ENCODE peak calls at places on chromosomes 7 and 10, in ten cellular contexts. J is neural progenitor cell, O is lower lobe of right lung, Y is pancreas, K is body of pancreas, P is GM12878, W is dorsolateral prefrontal cortex, N is hepatocyte, V is SK-N-SH, S is A549. M is an unnamed sample.

GRCh38 chr7:39666562-39666961 is 43.2 kb downstream of the RALA start:
- DNase-seq in S (no peak), W (no peak), K (no peak), V (no peak), O (no peak), N (no peak), P (no peak), Y (no peak), J (peak), M (no peak)

GRCh38 chr7:131606346-131607290 is 50.2 kb upstream of the PODXL start:
- DNase-seq in N (no peak), V (no peak), K (no peak), S (no peak), P (no peak), O (no peak), Y (no peak), J (peak), W (no peak), M (no peak)

GRCh38 chr10:82981137-82981723 is 1106.2 kb downstream of the NRG3 start:
- DNase-seq in K (no peak), S (no peak), V (no peak), Y (no peak), N (no peak), W (no peak), O (no peak), J (no peak), P (no peak), M (no peak)

GRCh38 chr7:157525501-157525915 is 188.7 kb downstream of the DNAJB6 start:
- DNase-seq in O (no peak), V (no peak), K (no peak), Y (no peak), W (no peak), J (no peak), S (peak), N (no peak), P (no peak), M (no peak)

GRCh38 chr10:35635576-35635975 is 6.5 kb downstream of the FZD8 start:
- DNase-seq in W (no peak), P (peak), J (peak), V (peak), K (peak), S (peak), Y (peak), N (peak), O (no peak), M (no peak)

GRCh38 chr10:93813507-93814465 is 56.0 kb downstream of the LGI1 start:
- DNase-seq in P (no peak), Y (peak), W (peak), K (peak), V (peak), S (peak), N (peak), J (peak), O (peak), M (peak)

GRCh38 chr7:129949292-129950133 is 3.2 kb downstream of the UBE2H start:
- DNase-seq in J (peak), W (no peak), V (peak), P (peak), S (no peak), K (no peak), O (no peak), N (peak), Y (peak), M (peak)

GRCh38 chr7:98294798-98295382 is 13.4 kb downstream of the BRI3 start:
- DNase-seq in O (peak), Y (peak), V (peak), W (no peak), K (peak), S (peak), P (no peak), J (peak), N (peak), M (no peak)

GRCh38 chr10:46096426-46096825 is 50.4 kb upstream of the MSMB start:
- DNase-seq in J (no peak), W (no peak), V (no peak), Y (no peak), P (no peak), O (no peak), K (no peak), S (no peak), N (no peak), M (no peak)

GRCh38 chr10:108250954-108251620 is 1086.6 kb upstream of the SORCS1 start:
- DNase-seq in O (no peak), Y (no peak), K (no peak), V (peak), N (no peak), P (no peak), S (no peak), J (no peak), W (no peak), M (no peak)

GRCh38 chr7:42739591-42739990 is 172.3 kb downstream of the C7orf25 start:
- DNase-seq in V (no peak), K (peak), J (no peak), P (no peak), W (peak), S (no peak), N (no peak), Y (no peak), O (no peak), M (no peak)

GRCh38 chr10:113221756-113222168 is 271.7 kb downstream of the TCF7L2 start:
- DNase-seq in W (no peak), K (no peak), P (no peak), Y (no peak), V (peak), O (no peak), S (peak), J (no peak), N (peak), M (no peak)

GRCh38 chr7:157139142-157140117 is 704 bp downstream of the UBE3C start:
- DNase-seq in J (no peak), O (peak), K (peak), V (no peak), P (no peak), S (peak), W (no peak), N (peak), Y (peak), M (peak)

GRCh38 chr10:67763499-67764011 is 67.6 kb upstream of the CTNNA3 start:
- DNase-seq in J (peak), N (peak), Y (peak), P (no peak), S (peak), K (peak), W (peak), O (peak), V (peak), M (peak)

GRCh38 chr7:137875746-137876145 is 29.0 kb upstream of the DGKI start:
- DNase-seq in W (no peak), P (no peak), N (no peak), J (no peak), V (no peak), K (no peak), S (no peak), O (no peak), Y (no peak), M (no peak)

GRCh38 chr7:25122373-25122772 is 2.7 kb downstream of the CYCS start:
- DNase-seq in N (no peak), O (no peak), J (no peak), P (no peak), V (no peak), S (no peak), K (no peak), Y (no peak), W (no peak), M (no peak)

GRCh38 chr7:155344618-155345433 is 47.1 kb downstream of the INSIG1 start:
- DNase-seq in J (peak), V (peak), O (peak), P (no peak), N (peak), Y (peak), W (peak), K (peak), S (peak), M (peak)

GRCh38 chr10:125117941-125118630 is 42.3 kb downstream of the CTBP2 start:
- DNase-seq in N (no peak), K (peak), V (no peak), J (no peak), O (no peak), W (no peak), S (no peak), P (no peak), Y (peak), M (no peak)

GRCh38 chr10:58479016-58479415 is 33.7 kb upstream of the BICC1 start:
- DNase-seq in V (no peak), Y (no peak), O (no peak), S (no peak), P (no peak), N (no peak), K (no peak), J (no peak), W (no peak), M (no peak)

GRCh38 chr10:86079088-86079487 is 287.5 kb downstream of the GRID1 start:
- DNase-seq in S (no peak), K (no peak), W (peak), O (no peak), P (no peak), V (no peak), J (no peak), Y (no peak), N (peak), M (no peak)

GRCh38 chr7:12231097-12231496 is 20.0 kb downstream of the TMEM106B start:
- DNase-seq in Y (no peak), N (no peak), O (no peak), S (no peak), J (no peak), K (no peak), P (no peak), V (no peak), W (no peak), M (no peak)

GRCh38 chr7:157499835-157500153 is 163.0 kb downstream of the DNAJB6 start:
- DNase-seq in O (no peak), K (no peak), S (no peak), P (no peak), W (peak), V (no peak), J (no peak), N (no peak), Y (no peak), M (peak)

GRCh38 chr7:51369746-51370145 is 53.1 kb upstream of the COBL start:
- DNase-seq in J (peak), P (no peak), V (no peak), W (no peak), K (peak), N (peak), S (peak), Y (peak), O (no peak), M (no peak)

GRCh38 chr7:38584443-38585210 is 46.5 kb downstream of the AMPH start:
- DNase-seq in O (no peak), S (no peak), K (peak), P (no peak), W (no peak), J (no peak), N (no peak), V (no peak), Y (peak), M (no peak)

GRCh38 chr7:94620703-94621118 is 35.2 kb downstream of the SGCE start:
- DNase-seq in V (peak), O (peak), K (peak), N (peak), P (peak), W (peak), Y (peak), J (no peak), S (peak), M (peak)

GRCh38 chr7:111839261-111839660 is 277.0 kb upstream of the IMMP2L start:
- DNase-seq in P (no peak), J (no peak), N (no peak), W (no peak), K (no peak), O (no peak), S (no peak), V (no peak), Y (no peak), M (no peak)

GRCh38 chr7:17681965-17682364 is 258.3 kb downstream of the SNX13 start:
- DNase-seq in J (no peak), O (no peak), W (no peak), S (no peak), P (no peak), Y (no peak), N (no peak), K (no peak), V (no peak), M (no peak)

GRCh38 chr10:21516270-21517131 is 9.0 kb downstream of the SKIDA1 start:
- DNase-seq in Y (peak), W (peak), V (peak), O (peak), N (peak), S (peak), P (no peak), J (peak), K (peak), M (peak)

GRCh38 chr7:31893365-31893764 is 176.8 kb downstream of the PDE1C start:
- DNase-seq in W (no peak), J (no peak), Y (no peak), N (no peak), O (no peak), K (no peak), V (no peak), S (no peak), P (no peak), M (no peak)

GRCh38 chr7:116986611-116987565 is 33.6 kb downstream of the ST7 start:
- DNase-seq in K (no peak), O (no peak), Y (no peak), W (no peak), N (no peak), P (no peak), V (no peak), S (no peak), J (no peak), M (no peak)

GRCh38 chr10:62655337-62655994 is 149.1 kb upstream of the ADO start:
- DNase-seq in J (no peak), Y (no peak), S (no peak), K (no peak), W (no peak), P (peak), O (no peak), V (no peak), N (no peak), M (no peak)

GRCh38 chr7:81956520-81956919 is 186.7 kb upstream of the HGF start:
- DNase-seq in S (peak), P (peak), Y (no peak), W (no peak), N (peak), K (peak), O (no peak), J (peak), V (peak), M (no peak)

GRCh38 chr7:11060883-11061282 is 87.2 kb downstream of the PHF14 start:
- DNase-seq in S (no peak), P (no peak), W (no peak), N (no peak), K (no peak), Y (no peak), V (no peak), J (no peak), O (no peak), M (no peak)

GRCh38 chr7:66307591-66308215 is 102.6 kb downstream of the TPST1 start:
- DNase-seq in O (no peak), K (peak), J (no peak), Y (peak), W (no peak), P (no peak), V (no peak), S (no peak), N (peak), M (no peak)

GRCh38 chr7:27242046-27242579 is 489 bp upstream of the EVX1 start:
- DNase-seq in V (no peak), S (no peak), W (no peak), O (no peak), K (no peak), Y (no peak), P (no peak), J (peak), N (no peak), M (no peak)

GRCh38 chr7:27243340-27244163 is 950 bp downstream of the EVX1 start:
- DNase-seq in O (no peak), K (no peak), J (peak), P (no peak), W (no peak), N (no peak), Y (no peak), V (no peak), S (no peak), M (no peak)

GRCh38 chr7:27241189-27242045 is 1.2 kb upstream of the EVX1 start:
- DNase-seq in V (no peak), W (no peak), N (no peak), Y (no peak), P (no peak), O (no peak), S (no peak), J (peak), K (no peak), M (no peak)

GRCh38 chr7:27244488-27245123 is 2.0 kb downstream of the EVX1 start:
- DNase-seq in O (no peak), P (no peak), N (no peak), Y (no peak), J (no peak), K (no peak), W (no peak), S (no peak), V (no peak), M (no peak)

DNA sequence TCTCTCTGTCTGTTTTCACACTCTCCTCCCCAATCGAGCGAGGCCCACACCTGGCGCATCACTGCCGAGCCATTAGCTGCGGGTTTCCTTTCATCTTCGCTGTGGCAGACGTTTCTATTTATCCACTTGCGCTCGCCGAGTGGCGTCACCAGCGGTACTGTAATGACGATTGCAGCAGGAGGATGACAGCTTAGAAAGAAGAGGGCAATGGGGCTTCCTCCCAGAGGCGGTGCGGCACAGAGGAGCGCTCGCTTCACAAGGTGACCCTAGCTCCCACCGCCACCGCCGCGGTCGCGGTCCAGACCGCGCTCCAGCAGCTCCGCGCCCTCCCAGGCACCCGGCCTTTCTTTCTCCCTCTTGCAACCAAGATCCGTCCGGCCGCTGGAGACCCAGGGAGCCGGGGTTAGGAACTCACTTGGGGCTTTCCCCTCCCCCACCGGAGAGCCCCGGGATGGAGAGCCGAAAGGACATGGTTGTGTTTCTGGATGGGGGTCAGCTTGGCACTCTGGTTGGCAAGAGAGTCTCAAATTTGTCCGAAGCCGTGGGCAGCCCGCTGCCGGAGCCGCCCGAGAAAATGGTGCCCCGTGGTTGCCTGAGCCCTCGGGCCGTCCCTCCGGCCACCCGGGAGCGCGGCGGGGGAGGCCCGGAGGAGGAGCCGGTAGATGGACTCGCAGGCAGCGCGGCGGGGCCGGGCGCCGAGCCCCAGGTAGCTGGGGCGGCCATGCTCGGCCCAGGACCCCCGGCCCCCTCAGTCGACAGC is at the start of gene EVX1:
- DNase-seq in Y (no peak), N (no peak), V (no peak), K (no peak), S (peak), P (no peak), O (no peak), W (no peak), J (peak), M (no peak)
- H3K4me3 ChIP-seq in Y (no peak), N (peak), V (no peak), K (no peak), S (peak), P (no peak), O (peak), W (no peak), J (peak), M (no peak)

DNA sequence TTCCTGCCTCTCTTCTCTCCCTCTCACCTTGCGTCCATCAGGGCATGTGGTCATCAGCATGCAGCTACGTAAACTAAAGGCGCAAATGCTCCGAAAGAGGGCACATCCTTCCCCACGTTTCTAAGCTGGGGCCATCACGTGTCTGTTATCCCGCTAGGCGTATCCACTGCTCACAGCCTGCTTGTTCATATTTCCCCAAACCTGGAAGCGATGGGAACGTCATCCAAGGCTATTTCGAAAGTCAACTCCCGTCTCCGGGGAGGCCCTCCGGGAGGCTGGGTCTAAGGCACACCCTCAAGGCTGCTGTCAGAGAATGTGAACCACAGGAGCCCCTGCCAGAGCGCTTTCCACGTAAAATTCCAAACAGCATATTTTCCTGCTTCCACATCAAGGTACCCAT is 199.2 kb downstream of the DIP2C start:
- DNase-seq in N (no peak), Y (no peak), W (no peak), J (no peak), O (no peak), P (no peak), V (no peak), S (no peak), K (peak), M (peak)
- H3K27ac ChIP-seq in N (no peak), Y (no peak), W (peak), J (no peak), O (no peak), P (no peak), V (no peak), S (no peak), K (no peak), M (no peak)

GRCh38 chr10:128883126-128884060 is 583.6 kb upstream of the MGMT start:
- DNase-seq in V (no peak), Y (no peak), O (no peak), S (no peak), P (no peak), N (no peak), K (no peak), J (no peak), W (no peak), M (no peak)

GRCh38 chr10:128885573-128886555 is 581.2 kb upstream of the MGMT start:
- DNase-seq in W (no peak), Y (no peak), N (no peak), K (no peak), S (no peak), P (no peak), J (no peak), V (no peak), O (no peak), M (no peak)

GRCh38 chr10:128884061-128884425 is 583.0 kb upstream of the MGMT start:
- DNase-seq in P (no peak), Y (no peak), J (no peak), V (no peak), N (no peak), S (no peak), K (no peak), W (no peak), O (no peak), M (no peak)

GRCh38 chr10:128887856-128888255 is 579.2 kb upstream of the MGMT start:
- DNase-seq in O (no peak), K (no peak), J (no peak), V (no peak), N (no peak), Y (no peak), W (no peak), S (no peak), P (no peak), M (no peak)

DNA sequence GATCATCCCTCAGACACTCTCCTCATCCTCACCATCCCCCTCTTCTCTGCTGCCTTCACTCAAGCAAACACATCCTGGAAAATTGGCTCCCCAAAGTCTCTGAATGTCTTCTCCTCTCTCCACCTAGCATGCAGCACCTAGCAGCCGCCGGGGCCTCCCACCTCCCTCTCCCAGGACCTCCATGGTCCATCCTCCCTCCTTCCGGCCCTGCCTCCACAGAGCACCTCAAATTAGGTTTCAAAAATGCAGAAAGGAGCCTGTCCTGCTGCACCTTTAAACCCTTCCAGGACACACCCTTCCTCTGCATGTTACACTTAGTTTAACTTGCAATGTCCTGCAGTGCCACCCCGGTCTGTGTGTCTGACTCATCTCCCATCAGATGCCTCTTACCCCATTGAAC is 582.5 kb upstream of the MGMT start:
- DNase-seq in S (no peak), P (no peak), J (no peak), O (no peak), K (no peak), Y (no peak), N (no peak), V (no peak), W (no peak), M (no peak)
- H3K4me3 ChIP-seq in S (no peak), P (no peak), J (no peak), O (no peak), K (no peak), Y (no peak), N (no peak), V (no peak), W (no peak), M (no peak)

DNA sequence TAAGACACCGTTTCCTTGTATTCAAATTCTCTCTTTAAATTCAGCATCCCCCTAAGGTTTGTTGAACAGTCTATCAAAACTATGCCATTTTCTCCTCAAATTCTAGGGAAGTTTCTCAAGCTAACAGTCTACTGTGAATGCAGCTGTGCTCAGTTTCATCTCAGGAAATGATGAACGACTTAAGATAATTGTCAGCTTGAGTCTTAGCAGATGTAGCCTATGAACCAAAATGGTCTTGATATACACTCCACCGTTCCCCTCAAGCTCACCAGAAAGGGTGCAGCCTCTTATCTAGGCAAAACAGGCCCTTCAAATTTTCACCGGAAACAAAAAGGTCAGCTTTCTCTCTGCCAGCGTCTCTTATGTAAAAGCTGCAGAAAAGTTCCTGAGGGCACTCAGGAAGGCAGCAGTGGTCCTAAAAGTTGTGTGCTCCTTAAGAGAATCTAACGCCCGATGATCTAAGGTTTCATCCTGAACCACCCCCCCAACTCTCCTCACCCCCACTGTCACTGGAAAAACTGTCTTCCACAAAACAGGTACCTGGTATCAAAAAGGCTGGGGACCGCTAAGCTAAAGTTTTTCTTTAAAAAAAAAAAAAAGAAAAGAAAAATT is 2.1 kb downstream of the DNAJC9 start:
- DNase-seq in O (no peak), K (no peak), V (no peak), N (no peak), W (no peak), Y (no peak), J (no peak), S (no peak), P (no peak), M (no peak)
- H3K27ac ChIP-seq in O (no peak), K (no peak), V (peak), N (no peak), W (no peak), Y (no peak), J (no peak), S (peak), P (peak), M (no peak)